ENCODE peak calls at places on chromosome 16, in four cellular contexts. O, P, L and Q are unnamed samples.

GRCh38 chr16:73019456-73020362 is 28.2 kb downstream of the ZFHX3 start:
- DNase-seq in P (peak; percentile 88), O (no peak), L (no peak), Q (peak; percentile 91)

GRCh38 chr16:19861811-19862327 is 22.8 kb downstream of the GPRC5B start:
- DNase-seq in P (no peak), O (peak; percentile 79), L (no peak), Q (no peak)

GRCh38 chr16:30844671-30845449 is 49.0 kb downstream of the BCL7C start:
- DNase-seq in P (peak; percentile 97), L (peak; percentile 86), O (peak; percentile 95), Q (peak; percentile 92)

GRCh38 chr16:55468352-55468990 is 10.5 kb upstream of the MMP2 start:
- DNase-seq in L (no peak), O (no peak), P (no peak), Q (no peak)

GRCh38 chr16:51939371-51940005 is 607.5 kb downstream of the TOX3 start:
- DNase-seq in L (no peak), P (no peak), O (peak; percentile 10), Q (no peak)

GRCh38 chr16:31386157-31386984 is 6.8 kb upstream of the ITGAD start:
- DNase-seq in L (no peak), P (peak; percentile 20), O (peak; percentile 62), Q (peak; percentile 82)

GRCh38 chr16:64627288-64627687 is 494.6 kb downstream of the CDH11 start:
- DNase-seq in P (peak; percentile 27), L (no peak), O (peak; percentile 56), Q (peak; percentile 7)

GRCh38 chr16:81765111-81765919 is 13.8 kb upstream of the PLCG2 start:
- DNase-seq in P (no peak), L (peak; percentile 41), O (no peak), Q (no peak)

GRCh38 chr16:87824991-87825841 is 44.1 kb downstream of the SLC7A5 start:
- DNase-seq in P (no peak), L (no peak), O (peak; percentile 50), Q (no peak)

GRCh38 chr16:11493531-11493929 is 93.2 kb downstream of the LITAF start:
- DNase-seq in O (no peak), L (no peak), P (no peak), Q (no peak)

GRCh38 chr16:27208809-27209208 is 5.5 kb downstream of the KDM8 start:
- DNase-seq in P (no peak), L (no peak), O (no peak), Q (no peak)

GRCh38 chr16:11302977-11303376 is 21.8 kb upstream of the PRM1 start:
- DNase-seq in O (no peak), P (no peak), L (peak; percentile 55), Q (no peak)

GRCh38 chr16:85828166-85828565 is 28.7 kb downstream of the COX4I1 start:
- DNase-seq in P (no peak), L (no peak), O (no peak), Q (no peak)

GRCh38 chr16:85204242-85205010 is 92.2 kb upstream of the CIBAR2 start:
- DNase-seq in O (no peak), P (peak; percentile 83), L (no peak), Q (peak; percentile 93)

GRCh38 chr16:79362312-79362970 is 238.1 kb downstream of the MAF start:
- DNase-seq in O (peak; percentile 23), L (no peak), P (no peak), Q (no peak)

GRCh38 chr16:57284206-57284951 is at the start of gene PLLP:
- DNase-seq in P (peak; percentile 28), L (no peak), O (peak; percentile 68), Q (no peak)

GRCh38 chr16:24906199-24906808 is 60.5 kb downstream of the SLC5A11 start:
- DNase-seq in P (peak; percentile 58), O (peak; percentile 43), L (no peak), Q (peak; percentile 46)
- TF ChIP-seq CTCF in P (peak; percentile 60), O (peak; percentile 61), L (no peak), Q (peak; percentile 53)

DNA sequence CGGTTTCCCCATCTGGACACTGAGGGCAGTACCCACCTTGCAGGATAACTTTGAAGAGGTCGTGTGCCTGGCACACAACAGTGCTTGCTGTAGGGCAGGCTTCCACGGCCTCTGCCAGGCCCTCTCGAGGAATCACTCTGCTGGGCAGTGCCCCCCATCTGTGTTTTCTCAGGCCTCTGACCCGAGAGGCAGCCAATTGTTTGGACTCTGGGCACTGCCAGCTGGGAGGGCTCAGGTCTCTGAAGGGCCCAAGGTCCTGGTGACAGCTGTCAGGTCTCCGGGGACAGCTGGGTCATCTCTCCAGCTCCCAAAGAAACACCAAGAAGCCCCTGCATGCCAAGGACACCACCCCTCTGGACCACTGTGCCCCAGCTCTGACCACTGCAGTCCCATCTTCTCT is 1.0 kb upstream of the RAB26 start:
- DNase-seq in L (no peak), P (no peak), O (no peak), Q (no peak)
- H3K4me3 ChIP-seq in L (no peak overlapping the region), P (no peak overlapping the region), O (peak overlapping the region; percentile 79), Q (no peak overlapping the region)

GRCh38 chr16:50671644-50672260 is 9.4 kb downstream of the SNX20 start:
- DNase-seq in O (peak; percentile 64), P (peak; percentile 49), L (no peak), Q (peak; percentile 56)
- TF ChIP-seq CTCF in O (peak; percentile 89), P (peak; percentile 75), L (no peak), Q (peak; percentile 67)

GRCh38 chr16:54096607-54097006 is 190.0 kb downstream of the IRX3 start:
- DNase-seq in L (no peak), P (no peak), O (no peak), Q (no peak)
- H3K4me3 ChIP-seq in L (no peak overlapping the region), P (no peak overlapping the region), O (no peak overlapping the region), Q (no peak overlapping the region)

GRCh38 chr16:48369765-48370164 is 15.4 kb downstream of the SIAH1 start:
- DNase-seq in L (no peak), P (no peak), O (peak; percentile 42), Q (no peak)

GRCh38 chr16:48366165-48367093 is 18.8 kb downstream of the SIAH1 start:
- DNase-seq in P (peak; percentile 92), L (peak; percentile 65), O (peak; percentile 76), Q (peak; percentile 92)

GRCh38 chr16:48367443-48368049 is 17.7 kb downstream of the SIAH1 start:
- DNase-seq in L (no peak), P (no peak), O (no peak), Q (peak; percentile 22)

GRCh38 chr16:48365030-48365600 is 20.1 kb downstream of the SIAH1 start:
- DNase-seq in L (no peak), P (peak; percentile 25), O (no peak), Q (peak; percentile 44)

GRCh38 chr16:48365601-48366164 is 19.5 kb downstream of the SIAH1 start:
- DNase-seq in O (peak; percentile 96), P (peak; percentile 87), L (peak; percentile 92), Q (peak; percentile 87)
- TF ChIP-seq CTCF in O (no peak), P (peak; percentile 20), L (no peak), Q (no peak)

DNA sequence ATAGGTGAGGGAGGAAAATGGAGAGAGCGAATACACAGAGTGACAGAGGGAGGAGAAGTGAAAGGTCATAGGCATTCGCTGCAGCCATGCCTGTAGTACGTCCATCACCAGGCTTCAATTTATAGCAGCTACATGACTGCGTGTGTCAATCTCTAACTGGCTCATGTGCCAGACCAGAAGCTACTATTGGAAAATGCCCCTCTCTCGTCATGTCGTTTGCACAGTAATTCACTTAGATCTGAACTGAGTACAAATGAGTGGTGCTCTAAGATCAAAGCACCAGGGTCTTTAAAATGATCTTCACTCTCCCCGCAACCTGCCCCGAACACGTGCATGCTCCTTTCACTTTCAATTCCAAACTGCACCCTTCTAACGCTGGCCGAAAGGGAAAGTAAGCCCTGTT is 51.3 kb downstream of the ADCY9 start:
- DNase-seq in O (no peak), P (no peak), L (no peak), Q (no peak)
- H3K4me3 ChIP-seq in O (no peak overlapping the region), P (no peak overlapping the region), L (peak overlapping the region; percentile 26), Q (no peak overlapping the region)

GRCh38 chr16:5054876-5055865 is 10.6 kb downstream of the C16orf89 start:
- DNase-seq in L (no peak), P (no peak), O (no peak), Q (no peak)

GRCh38 chr16:5060073-5060641 is 5.6 kb downstream of the C16orf89 start:
- DNase-seq in O (no peak), L (no peak), P (no peak), Q (no peak)

GRCh38 chr16:5059386-5060072 is 6.2 kb downstream of the C16orf89 start:
- DNase-seq in L (no peak), O (peak; percentile 47), P (no peak), Q (no peak)

GRCh38 chr16:5056347-5056746 is 9.4 kb downstream of the C16orf89 start:
- DNase-seq in O (peak; percentile 90), P (peak; percentile 35), L (no peak), Q (peak; percentile 27)

GRCh38 chr16:5058476-5058875 is 7.3 kb downstream of the C16orf89 start:
- DNase-seq in O (peak; percentile 96), P (peak; percentile 47), L (no peak), Q (no peak)
- TF ChIP-seq CTCF in O (peak; percentile 59), P (peak; percentile 55), L (no peak), Q (no peak)

GRCh38 chr16:75061677-75062076 is 54.9 kb downstream of the LDHD start:
- DNase-seq in P (no peak), O (no peak), L (no peak), Q (no peak)
- H3K4me3 ChIP-seq in P (no peak overlapping the region), O (no peak overlapping the region), L (no peak overlapping the region), Q (no peak overlapping the region)

GRCh38 chr16:4958510-4959111 is 481 bp downstream of the SEC14L5 start:
- DNase-seq in O (no peak), L (no peak), P (no peak), Q (no peak)

GRCh38 chr16:4960579-4960978 is 2.4 kb downstream of the SEC14L5 start:
- DNase-seq in L (no peak), O (no peak), P (no peak), Q (no peak)

GRCh38 chr16:4957420-4957719 is 760 bp upstream of the SEC14L5 start:
- DNase-seq in L (no peak), P (no peak), O (no peak), Q (no peak)

GRCh38 chr16:4954714-4955113 is 3.4 kb upstream of the SEC14L5 start:
- DNase-seq in P (no peak), O (no peak), L (no peak), Q (peak; percentile 56)

GRCh38 chr16:4957720-4958509 is at the start of gene SEC14L5:
- DNase-seq in O (peak; percentile 100), L (peak; percentile 99), P (peak; percentile 99), Q (peak; percentile 96)
- TF ChIP-seq CTCF in O (no peak), L (no peak), P (no peak), Q (no peak)